ENCODE peak calls at places on chromosome 1, in five cellular contexts. W is AG08395; H is activated T-cell treated with anti-CD3 and anti-CD28 coated beads for 1 hour; P is NCI-H1436; C is activated naive CD4-positive, alpha-beta T cell treated with anti-CD3 and anti-CD28 coated beads, Interleukin-2, amount 10 ng/mL, durations not matched to agents 7 days and 5 days. X is an unnamed sample.

GRCh38 chr1:212605441-212605976 is 3.1 kb upstream of the ATF3 start:
- DNase-seq in W (no peak), H (no peak), C (no peak), P (no peak), X (no peak)

GRCh38 chr1:222769968-222770620 is 33.1 kb downstream of the FAM177B start:
- DNase-seq in W (no peak), H (no peak), C (no peak), P (no peak), X (no peak)

GRCh38 chr1:228989992-228990827 is 254.9 kb downstream of the RHOU start:
- DNase-seq in P (no peak), C (no peak), H (no peak), W (peak), X (peak)

GRCh38 chr1:71919812-71920509 is 362.4 kb downstream of the NEGR1 start:
- DNase-seq in H (no peak), P (peak), W (no peak), C (no peak), X (peak)

GRCh38 chr1:82775402-82776000 is 974.8 kb downstream of the ADGRL2 start:
- DNase-seq in H (no peak), P (no peak), C (peak), W (no peak), X (peak)

GRCh38 chr1:154557939-154558609 is 388 bp downstream of the UBE2Q1 start:
- DNase-seq in H (peak), P (no peak), W (no peak), C (peak), X (peak)

GRCh38 chr1:114105401-114105979 is 48.2 kb downstream of the SYT6 start:
- DNase-seq in P (no peak), C (no peak), H (no peak), W (no peak), X (no peak)

GRCh38 chr1:159849972-159850371 is 12.5 kb downstream of the VSIG8 start:
- DNase-seq in W (no peak), P (no peak), C (no peak), H (no peak), X (no peak)

GRCh38 chr1:208835082-208835467 is 590.9 kb upstream of the PLXNA2 start:
- DNase-seq in H (no peak), C (no peak), P (peak), W (no peak), X (peak)

GRCh38 chr1:210250998-210251679 is 18.5 kb downstream of the SERTAD4 start:
- DNase-seq in W (no peak), H (no peak), C (peak), P (peak), X (peak)

GRCh38 chr1:181152892-181153633 is 64.6 kb downstream of the IER5 start:
- DNase-seq in C (no peak), P (no peak), W (peak), H (no peak), X (no peak)

GRCh38 chr1:184686540-184686939 is 68.1 kb downstream of the EDEM3 start:
- DNase-seq in C (no peak), P (no peak), W (no peak), H (no peak), X (no peak)

GRCh38 chr1:21565285-21565684 is 56.1 kb downstream of the ALPL start:
- DNase-seq in C (no peak), W (no peak), P (no peak), H (no peak), X (no peak)

GRCh38 chr1:245079021-245079609 is 75.7 kb upstream of the KIF26B start:
- DNase-seq in H (no peak), P (peak), W (peak), C (no peak), X (peak)

GRCh38 chr1:52368383-52369172 is 2.6 kb upstream of the CC2D1B start:
- DNase-seq in W (peak), C (peak), P (peak), H (peak), X (peak)

GRCh38 chr1:15345711-15346355 is 63.9 kb upstream of the EFHD2 start:
- DNase-seq in H (peak), P (no peak), W (no peak), C (peak), X (no peak)

GRCh38 chr1:164184273-164184672 is 374.7 kb upstream of the PBX1 start:
- DNase-seq in W (no peak), C (no peak), P (no peak), H (no peak), X (no peak)

GRCh38 chr1:93904228-93904627 is 5.0 kb downstream of the GCLM start:
- DNase-seq in C (no peak), P (no peak), H (no peak), W (no peak), X (no peak)

GRCh38 chr1:162475089-162475488 is 22.5 kb upstream of the UHMK1 start:
- DNase-seq in H (no peak), P (no peak), C (no peak), W (no peak), X (no peak)

GRCh38 chr1:200182701-200183100 is 155.2 kb downstream of the NR5A2 start:
- DNase-seq in H (no peak), W (no peak), P (no peak), C (no peak), X (no peak)

GRCh38 chr1:14567056-14567455 is 31.4 kb upstream of the KAZN start:
- DNase-seq in W (no peak), P (no peak), C (no peak), H (no peak), X (no peak)

X was measured in NCI-H2081.